ENCODE peak calls at places on chromosomes 11 and 22, in six cellular contexts. U is neuronal stem cell, V is IMR-90, N is H1, J is H9, I is trophoblast cell. E is an unnamed sample.

GRCh38 chr11:73412308-73412707 is 36.1 kb downstream of the RELT start:
- DNase-seq in V (no peak), I (no peak), J (no peak), U (no peak), N (no peak), E (no peak)

GRCh38 chr11:30553521-30554110 is 32.5 kb downstream of the MPPED2 start:
- DNase-seq in N (no peak), I (no peak), U (no peak), J (no peak), V (no peak), E (peak)

GRCh38 chr11:12968836-12969235 is 40.3 kb upstream of the RASSF10 start:
- DNase-seq in I (peak), V (no peak), U (no peak), J (no peak), N (no peak), E (no peak)

GRCh38 chr11:111362887-111363411 is 16.1 kb downstream of the POU2AF1 start:
- DNase-seq in U (no peak), J (no peak), V (no peak), N (no peak), I (no peak), E (no peak)

GRCh38 chr11:72507050-72507449 is 72.7 kb upstream of the CLPB start:
- DNase-seq in I (no peak), V (no peak), J (no peak), U (no peak), N (no peak), E (no peak)

GRCh38 chr22:36569999-36570398 is 41.0 kb upstream of the EIF3D start:
- DNase-seq in N (peak), U (peak), V (peak), I (peak), J (peak), E (no peak)

GRCh38 chr11:43894546-43894945 is 13.9 kb downstream of the ALKBH3 start:
- DNase-seq in U (no peak), N (no peak), I (peak), V (no peak), J (no peak), E (no peak)

GRCh38 chr22:37521236-37521739 is 2.1 kb upstream of the CARD10 start:
- DNase-seq in N (no peak), J (no peak), V (no peak), I (no peak), U (no peak), E (no peak)

GRCh38 chr11:61510178-61510979 is 1.8 kb downstream of the LRRC10B start:
- DNase-seq in N (no peak), I (no peak), V (no peak), U (no peak), J (no peak), E (no peak)

DNA sequence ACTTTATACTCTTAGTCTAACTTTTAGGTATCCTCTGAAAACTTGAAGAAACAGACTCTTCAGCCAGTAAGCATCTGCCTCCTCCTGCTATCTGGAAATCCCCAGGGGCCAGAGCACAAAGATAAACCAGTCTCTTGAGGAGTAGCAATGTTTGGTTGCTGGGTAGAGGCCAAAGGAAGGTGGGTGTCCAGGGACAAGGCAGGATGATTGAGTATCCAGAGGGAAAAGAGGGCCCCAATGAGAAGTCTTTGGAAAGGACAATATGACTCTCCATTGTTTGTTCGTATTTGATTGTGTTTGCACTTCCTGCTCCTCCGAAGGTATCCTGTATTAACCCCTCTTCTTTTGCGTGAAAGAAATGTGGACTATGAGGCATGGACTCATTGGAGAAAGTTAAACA is 4.8 kb upstream of the OR52I1 start:
- DNase-seq in U (no peak), N (no peak), I (no peak), V (no peak), J (no peak), E (no peak)
- H3K4me2 ChIP-seq in U (no peak), N (no peak), I (no peak), V (no peak), J (no peak), E (no peak)

GRCh38 chr11:121841487-121842167 is 274.4 kb downstream of the BLID start:
- DNase-seq in V (peak), I (no peak), N (no peak), U (peak), J (no peak), E (peak)

GRCh38 chr11:121842186-121842585 is 273.8 kb downstream of the BLID start:
- DNase-seq in N (no peak), J (no peak), I (no peak), V (no peak), U (no peak), E (no peak)

GRCh38 chr11:121838571-121838970 is 277.4 kb downstream of the BLID start:
- DNase-seq in I (no peak), J (no peak), U (no peak), N (no peak), V (no peak), E (no peak)

GRCh38 chr11:121844016-121844415 is 272.0 kb downstream of the BLID start:
- DNase-seq in V (no peak), U (no peak), J (no peak), N (no peak), I (no peak), E (no peak)

DNA sequence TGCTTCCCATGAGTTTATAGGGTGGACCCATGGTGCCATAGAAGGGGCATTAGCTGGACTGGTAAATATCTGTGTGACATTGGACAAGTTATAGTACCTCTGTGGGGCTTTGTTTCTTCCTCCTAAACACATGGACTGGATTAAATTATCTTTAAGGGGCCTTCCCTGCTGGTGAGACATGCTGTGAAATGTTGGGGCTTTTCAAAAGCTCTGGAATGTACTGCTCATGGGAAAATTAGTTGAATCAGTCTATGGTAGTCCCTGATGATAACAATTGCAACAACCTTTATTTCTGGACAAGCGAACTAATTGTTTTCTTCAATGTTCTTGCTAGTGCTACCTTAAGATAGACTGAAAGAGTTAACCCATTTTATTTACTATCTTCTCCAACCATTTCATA is 276.2 kb downstream of the BLID start:
- DNase-seq in J (no peak), U (no peak), I (no peak), N (no peak), V (peak), E (no peak)
- H3K14ac ChIP-seq in J (no peak), U (no peak), I (no peak), N (no peak), V (peak), E (no peak)

DNA sequence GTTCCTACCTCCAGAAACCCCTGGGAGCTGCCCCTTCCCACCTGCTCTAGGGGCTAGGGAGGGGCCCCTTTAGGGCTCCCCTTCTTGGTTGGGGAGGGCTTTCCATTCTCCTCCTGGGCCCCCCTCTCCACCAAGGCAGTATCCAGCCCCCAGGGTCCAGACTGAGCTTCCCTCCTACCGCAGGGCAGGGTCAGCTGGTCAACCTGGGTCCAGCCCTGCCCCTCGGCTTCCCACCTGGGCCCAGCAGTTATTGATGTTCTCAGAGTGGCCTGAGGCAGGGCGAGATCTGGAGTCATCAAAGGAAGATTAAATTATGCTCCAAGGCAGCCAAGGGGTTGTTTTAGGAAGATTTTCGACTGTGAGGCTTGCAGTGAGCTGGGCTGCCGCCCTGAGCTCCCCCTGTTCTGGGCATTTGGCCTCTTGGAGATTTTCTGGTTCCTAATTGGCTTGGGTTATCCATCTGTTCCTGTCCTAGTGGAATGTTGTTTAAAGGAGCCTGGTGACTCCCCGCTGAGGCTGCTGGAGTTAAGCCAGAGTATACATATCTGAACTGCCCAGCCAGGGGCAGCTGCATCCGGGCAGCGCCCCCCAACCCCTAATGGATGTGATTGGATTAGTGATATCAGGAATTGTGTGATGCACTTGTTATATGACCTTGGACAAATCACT is 1.8 kb upstream of the SLC22A8 start:
- DNase-seq in U (no peak), N (no peak), I (no peak), V (no peak), J (no peak), E (no peak)
- H2BK5ac ChIP-seq in U (no peak), N (no peak), I (no peak), V (no peak), J (no peak), E (no peak)

GRCh38 chr22:46613606-46613997 is 6.6 kb upstream of the GRAMD4 start:
- DNase-seq in J (no peak), N (no peak), U (no peak), I (no peak), V (no peak), E (peak)

GRCh38 chr22:46612341-46612903 is 7.8 kb upstream of the GRAMD4 start:
- DNase-seq in V (no peak), N (no peak), I (no peak), U (no peak), J (no peak), E (no peak)

GRCh38 chr22:46612904-46613605 is 7.1 kb upstream of the GRAMD4 start:
- DNase-seq in U (no peak), I (no peak), V (no peak), J (no peak), N (no peak), E (peak)

GRCh38 chr22:46611189-46611588 is 9.0 kb upstream of the GRAMD4 start:
- DNase-seq in N (no peak), V (no peak), I (no peak), U (no peak), J (no peak), E (no peak)

DNA sequence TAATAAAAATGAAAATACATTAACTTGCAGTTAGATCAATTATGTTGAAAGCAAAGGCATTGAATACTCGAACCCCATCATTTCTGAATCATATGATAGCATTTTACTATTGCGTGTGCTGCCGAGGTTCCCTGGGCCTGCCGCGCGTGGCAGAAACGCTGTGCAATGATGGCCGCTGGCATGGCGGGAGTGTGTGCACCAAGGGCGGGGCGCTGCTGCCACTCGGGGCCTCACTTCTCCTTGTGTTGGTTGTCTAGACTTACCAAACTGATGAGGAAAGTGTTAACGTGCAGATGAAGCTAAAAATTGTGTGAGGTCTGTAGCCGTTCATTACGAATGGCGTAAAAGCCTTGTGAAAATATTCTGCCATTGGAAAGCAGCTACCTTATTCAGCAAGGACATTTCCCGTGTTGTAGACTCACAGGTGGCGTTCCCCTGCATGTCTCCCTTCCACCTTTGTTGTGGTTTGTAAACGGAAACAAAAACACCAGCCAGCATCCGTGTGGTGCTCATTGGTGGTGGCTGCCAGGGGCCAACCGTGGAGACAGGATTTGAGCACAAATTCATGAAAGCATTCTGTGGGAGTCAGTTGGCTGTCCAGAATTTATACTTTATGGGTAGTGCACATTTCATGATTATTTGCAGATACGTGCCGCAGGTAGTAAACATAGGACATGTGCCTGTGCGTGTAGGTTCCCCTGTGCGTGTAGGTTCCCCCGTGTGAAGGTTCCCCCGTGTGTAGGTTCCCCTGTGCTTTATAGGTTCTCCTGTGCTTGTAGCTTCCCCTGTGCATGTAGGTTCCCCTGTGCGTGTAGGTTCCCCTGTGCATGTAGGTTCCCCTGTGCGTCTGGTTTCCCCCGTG is 5.9 kb upstream of the GRAMD4 start:
- DNase-seq in U (no peak), N (no peak), J (no peak), I (no peak), V (no peak), E (no peak)
- H3K4me2 ChIP-seq in U (no peak), N (no peak), J (no peak), I (no peak), V (no peak), E (no peak)

DNA sequence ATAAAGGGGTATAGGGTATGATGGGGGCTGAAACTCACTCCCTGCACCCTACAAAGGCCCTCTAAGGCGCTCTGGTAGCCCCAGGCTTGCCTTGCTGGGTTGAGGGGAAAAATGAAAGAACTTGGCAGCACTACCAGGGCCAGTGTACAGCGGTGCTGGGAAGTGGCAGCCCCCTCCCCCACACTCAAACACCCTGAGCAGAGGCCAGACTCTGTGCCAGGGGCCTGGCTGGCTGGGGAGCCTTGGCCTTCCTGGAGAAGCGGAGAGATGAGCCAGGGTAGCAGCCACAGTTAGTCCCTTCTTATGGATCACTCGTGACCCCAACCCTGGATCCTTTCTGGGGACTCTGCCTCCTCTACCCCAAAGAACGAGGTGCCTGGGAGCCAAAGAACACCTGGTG is 2.7 kb downstream of the TMEM134 start:
- DNase-seq in U (no peak), V (no peak), I (no peak), N (no peak), J (no peak), E (no peak)
- H3K14ac ChIP-seq in U (no peak), V (no peak), I (no peak), N (no peak), J (no peak), E (no peak)

DNA sequence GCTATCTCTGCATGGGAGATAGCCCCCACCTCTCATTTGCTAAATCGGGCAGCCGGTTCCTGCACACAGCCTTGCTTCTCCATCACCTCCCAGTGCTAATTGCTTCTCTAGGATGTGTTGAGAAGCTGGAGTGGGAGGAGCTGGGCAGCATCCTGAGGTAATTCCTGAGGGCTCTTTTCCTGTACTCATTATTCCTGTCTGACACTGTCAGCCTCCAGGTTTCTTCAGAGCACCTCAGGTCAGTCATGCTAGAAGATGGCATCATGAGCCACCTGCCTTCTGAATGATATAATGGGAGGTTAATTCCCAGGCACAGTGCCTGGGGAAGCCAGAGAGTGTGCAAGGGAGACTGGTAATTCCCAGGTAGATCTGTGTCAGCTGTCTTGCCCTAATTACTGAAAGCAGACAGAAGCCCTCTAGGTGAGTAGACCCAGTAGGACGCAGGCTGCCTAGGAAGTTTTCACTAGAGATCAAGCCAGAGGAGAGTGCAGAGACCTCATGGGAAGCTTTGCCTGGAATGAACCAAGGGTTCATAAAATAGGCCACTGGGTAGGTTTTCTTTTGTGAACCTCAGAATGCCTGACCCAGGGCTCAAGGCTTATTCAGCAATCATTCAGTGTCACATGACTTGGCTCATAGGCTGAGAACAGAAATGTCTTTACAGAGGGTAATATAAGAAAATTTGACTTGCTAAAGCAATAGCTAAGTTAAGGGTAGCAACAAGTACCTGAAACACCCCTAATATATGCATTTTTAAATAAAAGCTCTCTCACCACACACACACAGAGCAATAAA is 132.8 kb downstream of the RAB38 start:
- DNase-seq in N (no peak), J (no peak), I (no peak), U (no peak), V (no peak), E (no peak)
- H2BK5ac ChIP-seq in N (no peak), J (no peak), I (no peak), U (no peak), V (no peak), E (no peak)

DNA sequence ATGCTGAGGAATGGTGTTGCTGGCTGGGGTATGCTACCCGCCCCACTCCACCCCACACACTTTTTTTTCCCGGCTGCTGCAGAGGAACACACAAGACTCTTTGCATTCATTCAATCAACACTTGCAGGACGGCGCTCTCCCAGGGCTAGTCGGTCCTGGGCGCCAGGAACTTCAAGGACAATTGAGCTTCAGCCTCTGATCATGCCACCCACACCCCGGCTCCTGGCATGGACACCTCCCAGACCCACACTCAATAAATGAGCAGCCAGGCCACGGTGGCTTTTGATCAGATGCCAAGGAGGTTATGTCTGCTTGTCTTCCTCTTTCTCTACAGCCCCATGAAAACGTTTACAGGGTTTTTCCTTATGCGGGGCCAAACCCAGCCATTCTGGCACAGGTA is 19.8 kb downstream of the TPST2 start:
- DNase-seq in I (no peak), U (no peak), V (no peak), N (no peak), J (no peak), E (no peak)
- H3K4me2 ChIP-seq in I (no peak), U (no peak), V (no peak), N (no peak), J (no peak), E (no peak)

E was measured in mesenchymal stem cell.